ENCODE peak calls at places on chromosomes 11 and 22, in six cellular contexts. One of them, this sample, is unnamed.
A peak's percentile ranks its signal among the peaks of the same experiment; 100 is the strongest.

GRCh38 chr11:27646051-27646818 is 54.0 kb downstream of the BDNF start:
- DNase-seq in pons: no peak
- DNase-seq in small intestine: no peak
- DNase-seq in left cardiac atrium: peak; percentile 21
- DNase-seq in DMS53: no peak
- DNase-seq in HS-27A: no peak
- DNase-seq in this sample: peak; percentile 31

GRCh38 chr22:47287516-47287915 is 525.1 kb downstream of the TBC1D22A start:
- DNase-seq in small intestine: no peak
- DNase-seq in DMS53: no peak
- DNase-seq in HS-27A: no peak
- DNase-seq in left cardiac atrium: no peak
- DNase-seq in pons: no peak
- DNase-seq in this sample: no peak

GRCh38 chr22:45212992-45213751 is 27.5 kb downstream of the KIAA0930 start:
- DNase-seq in pons: peak; percentile 69
- DNase-seq in HS-27A: no peak
- DNase-seq in small intestine: no peak
- DNase-seq in DMS53: no peak
- DNase-seq in left cardiac atrium: peak; percentile 73
- DNase-seq in this sample: peak; percentile 47

GRCh38 chr11:35223429-35223828 is 84.5 kb downstream of the CD44 start:
- DNase-seq in HS-27A: no peak
- DNase-seq in DMS53: no peak
- DNase-seq in pons: no peak
- DNase-seq in small intestine: no peak
- DNase-seq in left cardiac atrium: no peak
- DNase-seq in this sample: no peak

GRCh38 chr22:44093791-44094190 is 69.7 kb downstream of the PARVB start:
- DNase-seq in pons: no peak
- DNase-seq in HS-27A: no peak
- DNase-seq in small intestine: no peak
- DNase-seq in left cardiac atrium: no peak
- DNase-seq in DMS53: no peak
- DNase-seq in this sample: no peak

GRCh38 chr11:69318093-69318420 is 24.1 kb downstream of the MYEOV start:
- DNase-seq in left cardiac atrium: no peak
- DNase-seq in HS-27A: no peak
- DNase-seq in pons: no peak
- DNase-seq in small intestine: no peak
- DNase-seq in DMS53: no peak
- DNase-seq in this sample: no peak

GRCh38 chr11:74288161-74288560 is 23.3 kb downstream of the P4HA3 start:
- DNase-seq in HS-27A: peak; percentile 36
- DNase-seq in pons: no peak
- DNase-seq in left cardiac atrium: peak; percentile 38
- DNase-seq in DMS53: peak; percentile 83
- DNase-seq in small intestine: no peak
- DNase-seq in this sample: no peak

GRCh38 chr11:77101043-77101537 is 1.6 kb upstream of the OMP start:
- DNase-seq in small intestine: peak; percentile 20
- DNase-seq in pons: no peak
- DNase-seq in left cardiac atrium: no peak
- DNase-seq in HS-27A: no peak
- DNase-seq in DMS53: peak; percentile 78
- DNase-seq in this sample: no peak

GRCh38 chr22:50308597-50308935 is 1.1 kb upstream of the PLXNB2 start:
- DNase-seq in DMS53: peak; percentile 46
- DNase-seq in small intestine: no peak
- DNase-seq in left cardiac atrium: peak; percentile 84
- DNase-seq in pons: peak; percentile 62
- DNase-seq in HS-27A: no peak
- DNase-seq in this sample: peak; percentile 91

GRCh38 chr11:96237759-96238158 is 105.2 kb downstream of the MAML2 start:
- DNase-seq in HS-27A: no peak
- DNase-seq in pons: no peak
- DNase-seq in small intestine: no peak
- DNase-seq in left cardiac atrium: no peak
- DNase-seq in DMS53: peak; percentile 34
- DNase-seq in this sample: no peak

GRCh38 chr22:24089951-24090350 is 78.8 kb downstream of the CABIN1 start:
- DNase-seq in HS-27A: no peak
- DNase-seq in DMS53: no peak
- DNase-seq in left cardiac atrium: no peak
- DNase-seq in small intestine: no peak
- DNase-seq in pons: no peak
- DNase-seq in this sample: no peak

GRCh38 chr22:28246392-28246791 is 327.3 kb upstream of the PITPNB start:
- DNase-seq in left cardiac atrium: no peak
- DNase-seq in pons: no peak
- DNase-seq in small intestine: no peak
- DNase-seq in HS-27A: no peak
- DNase-seq in DMS53: no peak
- DNase-seq in this sample: no peak

GRCh38 chr11:32464078-32464477 is 28.7 kb upstream of the WT1 start:
- DNase-seq in small intestine: no peak
- DNase-seq in HS-27A: no peak
- DNase-seq in left cardiac atrium: no peak
- DNase-seq in DMS53: no peak
- DNase-seq in pons: no peak
- DNase-seq in this sample: no peak

GRCh38 chr11:121366970-121367369 is 74.4 kb downstream of the SC5D start:
- DNase-seq in DMS53: peak; percentile 15
- DNase-seq in pons: no peak
- DNase-seq in small intestine: no peak
- DNase-seq in left cardiac atrium: no peak
- DNase-seq in HS-27A: no peak
- DNase-seq in this sample: no peak